ENCODE peak calls at places on chromosomes 4 and X, in ten cellular contexts. N is psoas muscle, O is mammary epithelial cell, M is HCT116, X is esophagus muscularis mucosa, T is spleen, U is H1, F is sigmoid colon, K is WERI-Rb-1, R is upper lobe of right lung. E is an unnamed sample.

GRCh38 chr4:76300012-76300411 is 6.5 kb upstream of the STBD1 start:
- DNase-seq in F (no peak), X (no peak), K (no peak), R (no peak), U (no peak), T (peak), O (no peak), M (no peak), N (no peak), E (no peak)

GRCh38 chr4:108080752-108081151 is 88.0 kb downstream of the LEF1 start:
- DNase-seq in T (no peak), X (no peak), F (no peak), O (no peak), R (no peak), U (no peak), N (no peak), K (no peak), M (no peak), E (no peak)

GRCh38 chr4:1467581-1468458 is 61.6 kb upstream of the NKX1-1 start:
- DNase-seq in U (no peak), K (no peak), N (no peak), M (no peak), T (no peak), O (no peak), X (no peak), R (no peak), F (no peak), E (no peak)

GRCh38 chr4:112509243-112510190 is 6.5 kb downstream of the NEUROG2 start:
- DNase-seq in K (no peak), F (no peak), R (no peak), M (no peak), X (no peak), O (no peak), N (no peak), U (no peak), T (no peak), E (no peak)

GRCh38 chr4:147790412-147790811 is 58.5 kb downstream of the ARHGAP10 start:
- DNase-seq in T (no peak), N (no peak), X (no peak), M (no peak), R (no peak), F (no peak), U (no peak), O (peak), K (no peak), E (no peak)

GRCh38 chrX:75155454-75155829 is 641 bp downstream of the ABCB7 start:
- DNase-seq in F (no peak), T (no peak), M (no peak), U (no peak), R (no peak), O (peak), X (no peak), K (no peak), N (no peak), E (no peak)

GRCh38 chr4:3525532-3526430 is 6.4 kb downstream of the LRPAP1 start:
- DNase-seq in R (peak), F (peak), U (no peak), M (no peak), X (no peak), O (no peak), N (no peak), T (peak), K (no peak), E (no peak)

GRCh38 chr4:55321707-55322264 is 24.3 kb upstream of the SRD5A3 start:
- DNase-seq in M (peak), F (peak), T (no peak), N (peak), U (no peak), X (no peak), R (no peak), K (peak), O (peak), E (no peak)

GRCh38 chr4:183722738-183723560 is 63.9 kb downstream of the TRAPPC11 start:
- DNase-seq in O (peak), U (peak), M (no peak), T (peak), R (peak), N (peak), X (peak), F (peak), K (peak), E (no peak)

GRCh38 chr4:125650557-125650956 is 335.8 kb downstream of the FAT4 start:
- DNase-seq in M (no peak), X (no peak), N (no peak), U (no peak), T (no peak), K (no peak), F (no peak), R (no peak), O (no peak), E (no peak)

GRCh38 chr4:55125087-55125721 is at the start of gene KDR:
- DNase-seq in F (no peak), R (peak), K (no peak), U (no peak), O (peak), T (no peak), N (peak), M (no peak), X (no peak), E (peak)

GRCh38 chr4:110532901-110533589 is 57.1 kb downstream of the ENPEP start:
- DNase-seq in R (no peak), T (no peak), U (no peak), F (no peak), O (no peak), N (no peak), M (no peak), X (no peak), K (no peak), E (no peak)

GRCh38 chr4:110533590-110533910 is 57.6 kb downstream of the ENPEP start:
- DNase-seq in O (no peak), X (no peak), T (no peak), U (no peak), N (no peak), F (no peak), K (no peak), R (no peak), M (no peak), E (no peak)

GRCh38 chr4:110533940-110534339 is 58.0 kb downstream of the ENPEP start:
- DNase-seq in R (no peak), F (no peak), M (peak), K (no peak), T (no peak), O (peak), X (no peak), U (no peak), N (no peak), E (no peak)
- H3K27ac ChIP-seq in R (no peak), F (no peak), M (no peak), K (no peak), T (no peak), O (peak), X (peak), U (no peak), N (peak), E (no peak)

DNA sequence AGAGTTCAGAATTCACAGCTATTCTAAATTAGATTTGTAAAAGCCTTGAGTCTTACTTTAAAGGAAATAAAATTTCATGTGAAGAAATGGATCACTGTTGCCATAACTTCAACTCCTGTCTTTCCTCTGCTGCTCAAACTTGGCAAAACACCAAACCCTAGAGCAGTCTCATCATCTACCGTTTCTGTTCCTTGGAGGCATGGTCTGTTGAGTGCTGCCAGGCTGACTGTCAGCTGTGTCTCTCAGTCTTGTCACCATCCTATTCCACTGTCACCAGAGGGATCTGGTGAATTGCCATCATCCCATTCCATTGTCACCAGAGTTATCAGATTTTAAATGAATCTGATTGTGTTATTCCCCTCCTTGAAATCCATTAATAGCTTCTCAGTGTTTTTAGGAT is 55.6 kb downstream of the STIM2 start:
- DNase-seq in M (no peak), O (no peak), T (no peak), N (no peak), F (no peak), K (no peak), R (no peak), X (no peak), U (no peak), E (no peak)
- TF ChIP-seq CTCF in M (no peak), O (no peak), T (no peak), N (no peak), F (no peak), K (no peak), R (no peak), X (no peak), U (no peak), E (no peak)

GRCh38 chr4:110638347-110638746 is 15.5 kb upstream of the PITX2 start:
- DNase-seq in U (no peak), T (no peak), F (no peak), O (no peak), R (no peak), M (no peak), X (no peak), N (no peak), K (no peak), E (no peak)
- H3K4me3 ChIP-seq in U (no peak), T (no peak), F (no peak), O (no peak), R (no peak), M (no peak), X (no peak), N (no peak), K (no peak), E (no peak)

DNA sequence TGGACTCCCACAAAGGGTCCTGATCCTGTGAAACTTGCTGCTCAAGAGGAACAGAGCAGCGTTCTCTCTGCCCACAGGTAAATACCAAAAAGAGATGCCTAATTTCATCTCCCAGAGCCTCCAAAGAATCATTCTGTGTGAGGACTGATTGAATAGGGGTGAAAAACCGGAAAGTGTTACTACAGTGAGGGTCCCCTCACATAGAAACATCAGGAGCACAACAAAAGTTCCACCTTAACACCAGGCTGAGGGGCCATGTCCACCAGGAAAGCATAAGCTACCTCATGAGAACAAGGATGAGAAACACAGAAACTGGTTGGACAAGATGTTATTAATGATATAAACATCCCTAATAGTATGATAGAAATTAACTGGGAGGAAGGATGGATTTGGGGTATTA is 140.9 kb downstream of the NWD2 start:
- DNase-seq in M (no peak), O (no peak), X (no peak), U (no peak), F (no peak), N (no peak), R (no peak), K (no peak), T (no peak), E (no peak)
- H3K27ac ChIP-seq in M (no peak), O (no peak), X (no peak), U (no peak), F (no peak), N (no peak), R (no peak), K (no peak), T (no peak), E (no peak)